ENCODE peak calls at places on chromosomes 7 and 10, in six cellular contexts. Q, V, A, K, C and T are unnamed samples.

GRCh38 chr10:20858292-20859124 is 38.6 kb downstream of the NEBL start:
- DNase-seq in Q (peak; percentile 62), V (no peak), A (no peak), K (no peak), C (no peak), T (no peak)

GRCh38 chr7:17054206-17054605 is 172.4 kb upstream of the AGR3 start:
- DNase-seq in Q (no peak), V (no peak), A (no peak), K (no peak), C (no peak), T (no peak)

GRCh38 chr10:69057261-69057950 is 30.5 kb upstream of the SRGN start:
- DNase-seq in Q (no peak), V (no peak), A (no peak), K (no peak), C (peak; percentile 55), T (peak; percentile 80)

GRCh38 chr10:6173203-6173602 is 29.5 kb upstream of the PFKFB3 start:
- DNase-seq in Q (no peak), V (no peak), A (no peak), K (peak; percentile 56), C (no peak), T (no peak)

GRCh38 chr7:39847227-39847626 is 102.8 kb upstream of the CDK13 start:
- DNase-seq in Q (no peak), V (no peak), A (no peak), K (no peak), C (no peak), T (no peak)

GRCh38 chr7:77877800-77878199 is 79.2 kb downstream of the PHTF2 start:
- DNase-seq in Q (peak; percentile 20), V (no peak), A (no peak), K (no peak), C (no peak), T (no peak)

GRCh38 chr7:132518102-132518838 is 58.0 kb downstream of the PLXNA4 start:
- DNase-seq in Q (peak; percentile 26), V (no peak), A (no peak), K (peak; percentile 49), C (no peak), T (no peak)

GRCh38 chr10:11756766-11757315 is 14.7 kb downstream of the ECHDC3 start:
- DNase-seq in Q (no peak), V (no peak), A (no peak), K (no peak), C (no peak), T (peak; percentile 47)

GRCh38 chr10:18400201-18400910 is 251.0 kb downstream of the NSUN6 start:
- DNase-seq in Q (no peak), V (no peak), A (peak; percentile 79), K (peak; percentile 44), C (peak; percentile 76), T (no peak)

GRCh38 chr7:139648941-139649425 is 125.5 kb downstream of the CLEC2L start:
- DNase-seq in Q (no peak), V (no peak), A (no peak), K (no peak), C (peak; percentile 29), T (peak; percentile 70)

GRCh38 chr7:33882040-33882800 is 23.1 kb upstream of the BMPER start:
- DNase-seq in Q (no peak), V (peak; percentile 77), A (no peak), K (no peak), C (no peak), T (no peak)

GRCh38 chr10:6164271-6165095 is 38.2 kb upstream of the PFKFB3 start:
- DNase-seq in Q (no peak), V (no peak), A (no peak), K (no peak), C (peak; percentile 50), T (no peak)

GRCh38 chr7:69817835-69818646 is 219.8 kb downstream of the AUTS2 start:
- DNase-seq in Q (no peak), V (no peak), A (no peak), K (no peak), C (no peak), T (no peak)

GRCh38 chr10:80530251-80530650 is 7.5 kb upstream of the SH2D4B start:
- DNase-seq in Q (peak; percentile 32), V (no peak), A (peak; percentile 50), K (no peak), C (peak; percentile 31), T (no peak)

GRCh38 chr7:30980194-30980593 is 16.4 kb downstream of the GHRHR start:
- DNase-seq in Q (no peak), V (no peak), A (peak; percentile 18), K (no peak), C (no peak), T (no peak)

GRCh38 chr10:101014966-101015581 is 15.5 kb downstream of the LZTS2 start:
- DNase-seq in Q (peak; percentile 50), V (no peak), A (no peak), K (no peak), C (no peak), T (no peak)

GRCh38 chr7:24827589-24827988 is 70.3 kb upstream of the GSDME start:
- DNase-seq in Q (no peak), V (no peak), A (no peak), K (no peak), C (no peak), T (no peak)

GRCh38 chr10:16887565-16887964 is 70.3 kb upstream of the RSU1 start:
- DNase-seq in Q (peak; percentile 66), V (no peak), A (no peak), K (no peak), C (no peak), T (no peak)

GRCh38 chr10:60414877-60415585 is 25.4 kb upstream of the ANK3 start:
- DNase-seq in Q (peak; percentile 54), V (no peak), A (no peak), K (peak; percentile 22), C (no peak), T (no peak)

DNA sequence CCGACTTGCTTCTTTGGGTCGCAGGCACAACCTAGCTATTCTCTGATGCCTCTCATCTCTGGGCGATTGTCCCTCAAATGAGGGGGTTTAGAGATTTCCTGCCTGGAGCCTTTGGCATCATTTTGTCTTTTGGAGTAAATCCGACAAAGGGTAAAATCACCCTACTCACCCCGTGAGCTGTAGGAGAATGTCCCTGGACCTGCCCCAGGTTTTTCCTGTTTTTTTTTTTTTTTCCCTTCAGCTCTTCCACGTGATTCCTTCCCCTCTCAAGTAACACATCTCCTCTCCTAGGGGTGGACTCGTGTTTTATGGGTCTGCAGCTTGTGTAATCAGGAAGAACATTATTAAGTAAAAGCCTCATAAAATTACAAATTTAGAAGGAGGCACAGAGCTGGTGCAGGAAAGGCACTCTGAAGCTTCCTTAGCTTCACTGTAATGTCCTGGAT is 128.4 kb upstream of the ZNF746 start:
- DNase-seq in Q (peak; percentile 84), V (no peak), A (no peak), K (no peak), C (no peak), T (no peak)
- H3K4me3 ChIP-seq in Q (peak overlapping the region; percentile 96), V (no peak overlapping the region), A (no peak overlapping the region), K (no peak overlapping the region), C (no peak overlapping the region), T (no peak overlapping the region)

DNA sequence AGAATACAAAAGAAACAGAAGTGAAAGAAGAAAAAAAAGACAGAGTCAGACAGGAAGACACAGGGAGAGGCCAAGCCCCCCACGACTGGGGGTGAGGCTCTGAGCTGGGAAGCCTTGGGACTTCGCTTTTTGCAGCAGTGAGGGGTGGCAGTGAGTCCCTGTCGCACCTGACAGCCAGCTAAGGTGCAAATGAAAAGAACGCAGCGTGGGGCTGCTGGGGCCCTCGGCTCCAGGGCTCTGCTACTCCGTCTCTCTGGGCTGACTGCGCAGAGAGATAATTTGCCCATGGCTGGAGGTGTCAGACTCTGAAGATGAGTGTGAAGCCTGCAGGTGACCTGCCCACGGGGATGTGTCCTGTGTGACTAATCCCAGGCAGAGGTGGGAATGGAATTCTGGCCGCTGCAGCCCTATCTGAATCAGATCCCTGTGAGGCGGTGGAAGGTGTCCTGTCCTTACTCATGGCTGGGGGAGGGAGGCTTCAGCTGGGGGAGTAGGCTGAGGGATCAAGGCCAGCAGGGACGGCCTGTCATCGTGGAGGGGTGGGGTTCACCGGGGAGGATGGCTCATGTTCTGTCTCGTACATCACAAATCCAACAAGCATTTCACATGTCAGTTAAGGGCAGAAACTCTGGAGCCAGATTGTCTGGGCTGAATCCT is 96.4 kb downstream of the SLIT1 start:
- DNase-seq in Q (no peak), V (no peak), A (no peak), K (no peak), C (peak; percentile 12), T (no peak)
- H3K27me3 ChIP-seq in Q (peaks cover 67% of the 10 kb centered on the region), V (no peaks in the 10 kb centered on the region), A (no peaks in the 10 kb centered on the region), K (no peaks in the 10 kb centered on the region), C (no peaks in the 10 kb centered on the region), T (peaks cover 13% of the 10 kb centered on the region)

DNA sequence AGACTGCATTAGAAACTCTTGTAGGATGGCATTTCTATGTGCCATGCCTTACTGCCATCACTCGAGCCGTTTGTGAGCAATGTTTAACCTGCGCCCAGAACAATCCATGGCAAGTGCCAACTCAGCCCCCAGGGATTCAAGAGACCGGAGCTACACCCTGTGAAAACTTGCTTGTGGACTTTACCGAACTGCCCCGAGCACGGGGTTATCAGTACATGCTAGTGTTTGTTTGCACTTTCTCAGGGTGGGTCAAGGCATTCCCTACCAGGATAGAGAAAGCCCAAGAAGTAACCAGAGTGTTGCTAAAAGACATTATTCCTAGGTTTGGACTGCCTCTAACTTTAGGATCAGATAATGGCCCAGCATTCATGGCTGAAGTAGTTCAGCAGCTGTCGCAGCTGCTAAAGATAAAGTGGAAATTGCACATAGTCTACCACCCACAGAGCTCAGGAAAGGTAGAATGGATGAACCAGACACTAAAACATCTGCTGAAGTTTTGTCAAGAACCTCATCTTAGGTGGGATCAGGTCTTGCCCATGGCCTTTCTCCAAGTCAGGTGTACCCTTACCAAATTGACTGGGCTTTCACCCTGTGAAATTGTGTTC is 8.9 kb upstream of the CYREN start:
- DNase-seq in Q (no peak), V (peak; percentile 48), A (no peak), K (no peak), C (no peak), T (no peak)
- H3K9me3 ChIP-seq in Q (peaks cover 17% of the 10 kb centered on the region), V (peaks cover 26% of the 10 kb centered on the region), A (no peaks in the 10 kb centered on the region), K (peaks cover 8% of the 10 kb centered on the region), C (peaks cover 16% of the 10 kb centered on the region), T (peaks cover 25% of the 10 kb centered on the region)

GRCh38 chr10:29277296-29277695 is 11.6 kb upstream of the LYZL1 start:
- DNase-seq in Q (no peak), V (no peak), A (no peak), K (no peak), C (peak; percentile 69), T (no peak)

GRCh38 chr10:29279779-29280535 is 8.9 kb upstream of the LYZL1 start:
- DNase-seq in Q (no peak), V (no peak), A (no peak), K (no peak), C (no peak), T (no peak)

GRCh38 chr10:29273478-29273877 is 15.4 kb upstream of the LYZL1 start:
- DNase-seq in Q (no peak), V (no peak), A (no peak), K (no peak), C (no peak), T (no peak)

GRCh38 chr10:29271877-29272276 is 17.0 kb upstream of the LYZL1 start:
- DNase-seq in Q (no peak), V (no peak), A (no peak), K (no peak), C (no peak), T (no peak)

GRCh38 chr10:29276251-29276850 is 12.5 kb upstream of the LYZL1 start:
- DNase-seq in Q (no peak), V (no peak), A (no peak), K (no peak), C (no peak), T (no peak)
- H3K4me3 ChIP-seq in Q (no peak overlapping the region), V (no peak overlapping the region), A (no peak overlapping the region), K (no peak overlapping the region), C (no peak overlapping the region), T (no peak overlapping the region)